ENCODE peak calls at places on chromosomes 2 and 18, in seven cellular contexts. Y is A549, I is fibroblast of pulmonary artery, L is fibroblast of mammary gland, T is HFFc6, F is spleen, U is cardiac muscle cell. Q is an unnamed sample.

GRCh38 chr2:232927793-232928563 is 57.9 kb downstream of the SNORC start:
- DNase-seq in I (no peak), U (no peak), F (no peak), L (no peak), Y (peak), T (no peak), Q (peak)

GRCh38 chr18:12637393-12637792 is 20.5 kb downstream of the SPIRE1 start:
- DNase-seq in L (no peak), T (no peak), I (peak), Y (no peak), F (no peak), U (no peak), Q (no peak)

GRCh38 chr2:226707500-226707899 is 92.1 kb downstream of the IRS1 start:
- DNase-seq in L (peak), Y (no peak), U (no peak), F (no peak), I (peak), T (no peak), Q (no peak)

GRCh38 chr2:26274058-26274613 is 29.4 kb downstream of the HADHB start:
- DNase-seq in L (peak), Y (no peak), I (peak), T (peak), U (no peak), F (no peak), Q (no peak)

GRCh38 chr2:23512778-23513177 is 127.8 kb downstream of the KLHL29 start:
- DNase-seq in T (no peak), F (no peak), U (no peak), I (no peak), Y (no peak), L (no peak), Q (no peak)

GRCh38 chr2:43340066-43340465 is 113.7 kb upstream of the ZFP36L2 start:
- DNase-seq in L (peak), U (no peak), I (peak), Y (peak), T (peak), F (no peak), Q (no peak)

GRCh38 chr18:47260138-47260923 is 8.9 kb upstream of the SKOR2 start:
- DNase-seq in T (no peak), L (peak), I (peak), U (peak), F (no peak), Y (peak), Q (peak)

GRCh38 chr2:37284386-37284785 is 40.2 kb downstream of the PRKD3 start:
- DNase-seq in L (peak), I (peak), U (no peak), Y (no peak), T (no peak), F (no peak), Q (no peak)

GRCh38 chr2:172285010-172285621 is 142.3 kb upstream of the ITGA6 start:
- DNase-seq in L (peak), T (peak), I (peak), Y (no peak), F (no peak), U (peak), Q (no peak)

GRCh38 chr2:235091421-235091820 is 139.6 kb downstream of the SH3BP4 start:
- DNase-seq in I (no peak), T (no peak), L (no peak), U (no peak), F (no peak), Y (no peak), Q (no peak)

GRCh38 chr2:28652217-28652616 is 99.4 kb upstream of the PPP1CB start:
- DNase-seq in L (peak), U (no peak), T (no peak), Y (no peak), I (no peak), F (no peak), Q (no peak)

GRCh38 chr2:9950521-9951271 is 797 bp upstream of the GRHL1 start:
- DNase-seq in I (no peak), T (no peak), L (no peak), U (peak), F (peak), Y (peak), Q (peak)

GRCh38 chr2:185644828-185645227 is 93.8 kb upstream of the FSIP2 start:
- DNase-seq in L (no peak), I (no peak), U (no peak), F (no peak), T (no peak), Y (no peak), Q (no peak)

GRCh38 chr2:236749346-236749745 is 179.7 kb downstream of the ACKR3 start:
- DNase-seq in L (peak), F (no peak), U (peak), T (no peak), Y (no peak), I (no peak), Q (no peak)

GRCh38 chr2:30422437-30422805 is 24.6 kb upstream of the LCLAT1 start:
- DNase-seq in L (peak), U (no peak), T (no peak), Y (no peak), F (peak), I (peak), Q (no peak)

GRCh38 chr2:42141687-42142475 is 27.3 kb upstream of the EML4 start:
- DNase-seq in T (peak), U (peak), F (peak), Y (peak), L (peak), I (peak), Q (no peak)

GRCh38 chr2:72024451-72025175 is 123.0 kb downstream of the CYP26B1 start:
- DNase-seq in T (no peak), Y (no peak), I (no peak), U (no peak), L (no peak), F (peak), Q (no peak)

GRCh38 chr2:148824190-148824589 is 50.8 kb upstream of the KIF5C start:
- DNase-seq in U (no peak), I (no peak), Y (no peak), T (no peak), L (no peak), F (no peak), Q (no peak)

GRCh38 chr2:148826791-148827190 is 48.2 kb upstream of the KIF5C start:
- DNase-seq in T (no peak), Y (no peak), F (no peak), I (no peak), L (no peak), U (no peak), Q (no peak)

GRCh38 chr2:148828941-148829340 is 46.1 kb upstream of the KIF5C start:
- DNase-seq in Y (no peak), L (no peak), T (no peak), F (no peak), I (no peak), U (no peak), Q (no peak)

GRCh38 chr2:148832626-148833025 is 42.4 kb upstream of the KIF5C start:
- DNase-seq in T (no peak), I (no peak), L (no peak), U (no peak), F (no peak), Y (no peak), Q (no peak)

GRCh38 chr2:148829618-148830017 is 45.4 kb upstream of the KIF5C start:
- DNase-seq in U (no peak), T (no peak), I (no peak), F (no peak), L (no peak), Y (no peak), Q (peak)
- TF ChIP-seq CTCF in U (no peak), T (no peak), I (peak), F (no peak), L (no peak), Y (no peak), Q (no peak)

DNA sequence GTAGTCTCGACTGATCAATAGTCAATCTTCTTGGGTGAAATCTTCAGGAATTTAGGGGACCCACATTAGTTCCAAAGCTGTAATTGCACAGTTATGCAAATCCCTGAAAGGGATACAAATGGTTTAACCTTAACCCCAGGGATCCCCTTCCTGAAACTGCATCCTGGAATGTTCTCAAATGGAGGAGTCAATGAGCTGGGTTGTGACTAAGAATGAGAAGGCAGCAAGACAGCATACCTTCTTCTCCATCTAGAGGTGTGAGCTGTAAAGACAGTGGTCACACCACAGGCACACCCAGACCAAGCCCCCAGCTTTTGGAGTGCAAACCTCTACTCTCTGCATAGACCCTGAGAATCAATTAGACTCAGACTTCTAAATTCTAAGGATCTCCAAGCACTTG is 164.7 kb upstream of the MEIS1 start:
- DNase-seq in U (no peak), L (no peak), T (no peak), Y (no peak), F (no peak), I (no peak), Q (no peak)
- TF ChIP-seq CTCF in U (no peak), L (no peak), T (no peak), Y (no peak), F (no peak), I (no peak), Q (no peak)

DNA sequence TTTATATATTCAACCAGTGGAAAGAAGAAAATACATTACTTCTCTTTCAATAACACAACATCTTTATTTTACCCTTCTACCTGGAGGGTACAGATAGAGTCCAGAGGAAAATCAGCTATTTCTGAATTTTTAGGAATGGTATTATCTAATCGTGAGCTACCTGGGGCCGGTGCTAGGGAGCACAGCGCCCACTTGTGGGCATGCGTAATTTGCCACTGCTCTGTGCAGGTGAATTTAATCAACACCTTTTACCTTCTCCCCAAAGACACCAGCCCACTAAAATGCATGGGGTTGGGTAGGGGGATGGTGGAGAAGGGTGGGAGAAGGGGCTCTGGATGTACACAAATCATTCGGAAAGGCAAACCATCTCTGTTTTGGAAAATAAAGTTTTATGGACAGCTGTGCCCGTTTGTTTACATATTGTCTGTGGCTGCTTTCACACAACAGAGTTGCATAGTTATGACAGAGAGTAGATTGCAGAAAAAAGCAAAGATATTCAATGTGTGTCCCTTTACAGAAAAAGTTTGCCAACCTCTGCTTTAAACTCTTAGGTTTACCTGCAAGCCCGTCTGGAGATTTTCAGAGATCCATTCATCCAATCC is 51.5 kb upstream of the DCC start:
- DNase-seq in Y (no peak), I (peak), F (no peak), L (no peak), U (peak), T (no peak), Q (no peak)
- TF ChIP-seq CTCF in Y (peak), I (peak), F (no peak), L (peak), U (peak), T (peak), Q (peak)

GRCh38 chr18:57833441-57834101 is 30.5 kb upstream of the ATP8B1 start:
- DNase-seq in Y (no peak), F (no peak), L (peak), U (no peak), I (peak), T (no peak), Q (no peak)
- TF ChIP-seq CTCF in Y (no peak), F (no peak), L (no peak), U (no peak), I (no peak), T (no peak), Q (no peak)

GRCh38 chr18:28108801-28109200 is 68.1 kb downstream of the CDH2 start:
- DNase-seq in F (no peak), T (no peak), U (no peak), L (peak), I (peak), Y (no peak), Q (no peak)
- TF ChIP-seq CTCF in F (no peak), T (peak), U (peak), L (no peak), I (no peak), Y (peak), Q (peak)

GRCh38 chr2:31694444-31694843 is 113.7 kb upstream of the SRD5A2 start:
- DNase-seq in I (peak), Y (peak), U (no peak), L (peak), F (no peak), T (no peak), Q (no peak)
- TF ChIP-seq CTCF in I (peak), Y (peak), U (no peak), L (peak), F (no peak), T (peak), Q (peak)

GRCh38 chr2:101667823-101668222 is 29.7 kb upstream of the MAP4K4 start:
- DNase-seq in T (no peak), I (no peak), L (no peak), U (no peak), F (no peak), Y (no peak), Q (no peak)

GRCh38 chr2:101665312-101665711 is 32.2 kb upstream of the MAP4K4 start:
- DNase-seq in Y (no peak), U (no peak), F (no peak), I (no peak), T (no peak), L (no peak), Q (no peak)
- TF ChIP-seq CTCF in Y (no peak), U (no peak), F (no peak), I (no peak), T (no peak), L (no peak), Q (no peak)

GRCh38 chr2:201704536-201704935 is 6.1 kb upstream of the MPP4 start:
- DNase-seq in U (no peak), F (no peak), Y (no peak), T (no peak), L (peak), I (no peak), Q (no peak)
- TF ChIP-seq CTCF in U (no peak), F (no peak), Y (no peak), T (no peak), L (no peak), I (no peak), Q (no peak)

DNA sequence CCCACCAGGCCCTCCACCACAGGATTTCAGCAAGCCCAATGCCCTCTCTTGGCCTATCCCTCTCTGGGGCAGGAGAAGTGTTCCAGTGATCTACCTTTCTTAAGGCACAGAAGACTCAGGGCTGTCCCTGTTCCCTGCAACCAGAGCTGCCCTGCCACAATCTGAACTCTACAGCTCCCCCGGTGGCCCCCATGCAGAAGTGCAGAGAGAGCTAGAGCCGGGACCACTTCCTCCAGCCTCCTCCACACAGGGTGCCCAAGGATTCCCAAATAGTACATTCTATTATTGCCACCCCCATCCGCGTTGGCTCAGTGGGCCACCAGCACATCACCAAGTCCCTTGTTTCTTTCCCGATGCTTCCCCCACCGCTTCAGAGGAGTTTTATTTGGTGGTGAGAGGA is 114.8 kb upstream of the PTPRM start:
- DNase-seq in U (peak), F (no peak), T (peak), I (peak), L (peak), Y (peak), Q (peak)
- TF ChIP-seq CTCF in U (peak), F (peak), T (peak), I (peak), L (peak), Y (peak), Q (peak)

Q was measured in D721Med.